ENCODE peak calls at places on chromosomes 12 and 14, in four cellular contexts. E is pancreas, Z is A549, W is IMR-90. M is an unnamed sample.

GRCh38 chr14:57182760-57183503 is 85.8 kb downstream of the EXOC5 start:
- DNase-seq in E (no peak), Z (no peak), W (peak; percentile 2), M (no peak)

GRCh38 chr14:24127673-24128072 is 2.8 kb upstream of the FITM1 start:
- DNase-seq in E (no peak), Z (no peak), W (no peak), M (no peak)

GRCh38 chr12:43338848-43339526 is 213.0 kb downstream of the ADAMTS20 start:
- DNase-seq in E (no peak), Z (peak; percentile 5), W (peak; percentile 76), M (peak; percentile 44)

GRCh38 chr14:77598366-77599050 is 17.9 kb downstream of the SPTLC2 start:
- DNase-seq in E (no peak), Z (no peak), W (no peak), M (no peak)

GRCh38 chr14:104559769-104560585 is 19.6 kb upstream of the C14orf180 start:
- DNase-seq in E (peak; percentile 4), Z (no peak), W (no peak), M (no peak)

GRCh38 chr14:37027188-37027824 is 145.1 kb downstream of the SLC25A21 start:
- DNase-seq in E (no peak), Z (no peak), W (no peak), M (no peak)

GRCh38 chr12:63841611-63842010 is 2.9 kb upstream of the SRGAP1 start:
- DNase-seq in E (no peak), Z (no peak), W (peak; percentile 56), M (no peak)

GRCh38 chr14:97705976-97706375 is 908.8 kb downstream of the VRK1 start:
- DNase-seq in E (no peak), Z (no peak), W (no peak), M (no peak)

GRCh38 chr12:46546634-46547273 is 174.2 kb upstream of the SLC38A2 start:
- DNase-seq in E (no peak), Z (no peak), W (peak; percentile 80), M (no peak)

GRCh38 chr12:64580681-64581080 is 29.6 kb upstream of the RASSF3 start:
- DNase-seq in E (no peak), Z (no peak), W (peak; percentile 63), M (no peak)

GRCh38 chr14:22174412-22174811 is 414.6 kb downstream of the DAD1 start:
- DNase-seq in E (no peak), Z (no peak), W (no peak), M (no peak)

GRCh38 chr14:94345344-94346072 is 22.4 kb upstream of the SERPINA6 start:
- DNase-seq in E (no peak), Z (peak; percentile 82), W (peak; percentile 93), M (peak; percentile 77)

GRCh38 chr12:121857322-121858246 is 1.1 kb downstream of the HPD start:
- DNase-seq in E (no peak), Z (no peak), W (no peak), M (no peak)

GRCh38 chr14:68506645-68507405 is 286.0 kb downstream of the ZFP36L1 start:
- DNase-seq in E (no peak), Z (no peak), W (no peak), M (no peak)

GRCh38 chr12:53289891-53290290 is 5.5 kb upstream of the PFDN5 start:
- DNase-seq in E (no peak), Z (no peak), W (peak; percentile 52), M (no peak)

GRCh38 chr14:55789442-55789841 is 209.4 kb downstream of the KTN1 start:
- DNase-seq in E (no peak), Z (no peak), W (peak; percentile 44), M (no peak)

GRCh38 chr12:87157791-87158190 is 871.4 kb downstream of the C12orf50 start:
- DNase-seq in E (no peak), Z (peak; percentile 13), W (peak; percentile 97), M (no peak)

GRCh38 chr12:102249073-102249854 is 51.6 kb upstream of the PMCH start:
- DNase-seq in E (no peak), Z (no peak), W (peak; percentile 27), M (no peak)

GRCh38 chr14:58824796-58825195 is 187.0 kb downstream of the DACT1 start:
- DNase-seq in E (no peak), Z (no peak), W (no peak), M (no peak)

GRCh38 chr14:102050625-102051024 is 36.2 kb downstream of the HSP90AA1 start:
- DNase-seq in E (no peak), Z (no peak), W (peak; percentile 82), M (no peak)

GRCh38 chr14:55351111-55351510 is 60.5 kb downstream of the ATG14 start:
- DNase-seq in E (no peak), Z (no peak), W (no peak), M (no peak)

GRCh38 chr14:82657186-82657675 is 1123.6 kb upstream of the SEL1L start:
- DNase-seq in E (no peak), Z (no peak), W (no peak), M (no peak)

GRCh38 chr14:106790189-106791036 is 1264.0 kb downstream of the TMEM121 start:
- DNase-seq in E (peak; percentile 85), Z (peak; percentile 25), W (no peak), M (no peak)

GRCh38 chr12:92041742-92042141 is 103.9 kb downstream of the BTG1 start:
- DNase-seq in E (no peak), Z (no peak), W (peak; percentile 33), M (no peak)

GRCh38 chr14:84435820-84436326 is 1094.1 kb upstream of the FLRT2 start:
- DNase-seq in E (no peak), Z (no peak), W (no peak), M (no peak)

GRCh38 chr14:50831704-50832130 is 755 bp upstream of the NIN start:
- DNase-seq in E (no peak), Z (no peak), W (no peak), M (no peak)

GRCh38 chr14:21096889-21097615 is 1.4 kb downstream of the ZNF219 start:
- DNase-seq in E (no peak), Z (no peak), W (no peak), M (no peak)

DNA sequence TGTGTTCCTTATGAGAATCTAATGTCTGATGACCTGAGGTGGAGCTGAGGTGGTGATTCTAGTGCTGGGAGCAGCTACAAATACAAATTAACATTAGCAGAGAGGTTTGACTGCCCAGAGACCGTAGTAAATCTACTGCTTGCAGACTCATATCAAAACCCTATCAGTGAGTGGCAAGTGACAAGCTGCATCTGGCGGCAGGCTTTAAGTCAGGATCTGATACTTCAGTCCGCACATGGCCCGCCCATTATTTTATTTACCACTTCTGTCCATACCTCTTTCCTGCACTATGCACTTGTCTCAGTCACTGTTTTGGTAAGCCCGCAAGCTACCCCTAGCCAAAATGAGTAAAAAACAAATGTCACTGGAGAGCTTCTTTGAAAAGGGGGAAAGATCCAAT is 11.4 kb downstream of the CEP128 start:
- DNase-seq in E (no peak), Z (no peak), W (no peak), M (no peak)
- H3K4me3 ChIP-seq in E (no peak overlapping the region), Z (no peak overlapping the region), W (no peak overlapping the region), M (no peak overlapping the region)

DNA sequence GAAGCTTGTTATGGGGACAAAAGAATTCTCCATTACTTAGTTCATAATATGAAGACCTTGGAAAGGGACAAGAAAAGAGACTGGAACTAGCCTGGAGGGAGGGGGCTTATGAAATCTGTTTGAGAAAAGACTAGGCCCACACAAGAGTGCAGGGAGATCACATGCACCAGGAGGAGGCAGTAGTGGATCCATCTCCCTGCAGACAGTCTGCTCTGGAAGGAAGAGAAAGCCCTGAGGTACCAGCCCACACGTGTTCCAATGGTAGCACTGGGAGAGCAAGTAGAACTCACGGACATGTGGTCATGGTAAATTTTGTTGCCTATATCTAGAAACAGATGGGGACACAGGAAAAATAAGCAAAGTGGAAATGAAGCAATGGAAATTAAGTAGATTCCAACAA is 445.4 kb downstream of the SOX5 start:
- DNase-seq in E (no peak), Z (no peak), W (no peak), M (no peak)
- TF ChIP-seq CTCF in E (no peak), Z (no peak), W (no peak), M (no peak)

GRCh38 chr12:116382456-116382902 is 105.0 kb upstream of the MED13L start:
- DNase-seq in E (no peak), Z (no peak), W (peak; percentile 72), M (no peak)
- H3K4me3 ChIP-seq in E (no peak overlapping the region), Z (no peak overlapping the region), W (no peak overlapping the region), M (peak overlapping the region; percentile 30)

DNA sequence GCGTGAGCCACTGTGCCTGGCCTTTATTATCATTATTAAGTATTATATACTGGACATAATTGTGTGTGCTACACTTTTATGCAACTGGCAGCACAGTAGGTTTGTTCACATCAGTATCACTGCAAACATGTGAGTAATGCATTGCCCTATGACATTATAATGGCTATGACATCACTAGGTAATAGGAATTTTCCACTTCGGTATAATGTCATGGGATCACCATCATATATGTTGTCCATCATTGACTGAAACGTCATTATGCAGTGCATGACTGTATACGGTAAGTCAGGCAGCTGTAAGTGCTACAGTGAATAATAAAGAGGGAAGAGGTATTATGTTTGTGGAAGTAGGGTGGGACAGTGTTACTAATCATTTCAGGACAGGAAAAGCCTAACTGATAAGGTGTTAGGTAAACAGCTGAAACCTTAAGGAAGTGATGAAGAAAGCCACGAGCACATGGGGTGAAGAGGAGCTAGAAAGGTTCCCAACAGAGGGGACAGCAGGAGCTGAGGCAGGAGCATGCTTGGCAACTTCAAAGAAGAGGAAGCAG is 68.1 kb downstream of the ANO4 start:
- DNase-seq in E (no peak), Z (no peak), W (peak; percentile 3), M (no peak)
- TF ChIP-seq CTCF in E (no peak), Z (no peak), W (no peak), M (no peak)

DNA sequence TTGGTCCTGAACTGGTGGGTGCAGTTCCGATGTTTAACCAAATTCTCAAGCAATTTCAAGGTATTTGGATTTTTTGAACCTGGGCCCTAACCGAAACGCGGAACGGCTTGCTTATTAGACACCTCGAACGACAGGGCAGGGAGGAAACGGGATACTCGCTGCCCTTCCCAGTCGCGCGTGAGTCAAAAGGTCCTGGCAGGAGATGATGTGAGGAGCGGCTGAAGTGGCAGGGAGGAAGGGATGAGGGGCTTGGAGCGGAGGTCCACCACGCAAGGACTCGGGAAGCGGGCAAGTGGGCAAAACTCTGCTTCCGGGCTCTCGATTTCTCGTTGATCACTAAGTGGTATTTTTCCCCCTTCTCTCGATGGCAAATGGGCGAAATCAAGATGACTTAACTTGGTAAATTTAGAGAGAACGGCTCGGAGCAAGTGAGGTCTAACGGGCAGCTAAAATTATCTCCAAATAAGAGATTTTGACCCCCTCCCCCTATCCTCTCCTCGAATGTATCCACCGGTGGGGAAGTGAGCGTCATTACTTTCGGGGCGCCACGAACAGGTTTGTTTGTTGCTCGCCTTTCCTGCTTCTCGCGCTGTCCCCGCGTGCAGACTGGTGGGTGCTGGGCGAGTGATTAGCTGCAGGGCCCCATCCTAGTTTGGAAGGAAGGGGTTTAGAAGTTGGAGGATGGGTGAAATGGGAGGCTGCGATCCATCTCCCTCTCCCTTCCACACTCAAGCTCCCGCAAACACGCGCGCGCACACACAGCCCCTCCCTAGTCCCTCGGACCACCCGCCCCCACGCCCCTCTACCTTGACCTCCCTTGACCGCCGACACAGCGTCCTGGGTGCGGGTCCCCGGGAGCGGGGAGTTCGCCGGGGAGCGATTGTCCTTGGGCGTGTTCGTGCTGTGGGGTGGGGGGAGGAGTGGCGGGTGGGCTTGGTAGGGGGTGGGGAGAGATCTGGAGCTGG is 987 bp upstream of the NTF3 start:
- DNase-seq in E (no peak), Z (no peak), W (peak; percentile 26), M (no peak)
- H3K4me3 ChIP-seq in E (no peak overlapping the region), Z (no peak overlapping the region), W (peak overlapping the region; percentile 94), M (peak overlapping the region; percentile 69)